ENCODE peak calls at places on chromosomes 3 and 15, in nine cellular contexts. A is CD8-positive, alpha-beta T cell; O is hepatocyte; L is body of pancreas; S is upper lobe of right lung; E is suprapubic skin; T is CD8-positive, alpha-beta memory T cell; M is OCI-LY7; N is cardiac muscle cell. B is an unnamed sample.

GRCh38 chr15:42152196-42152920 is 4.1 kb downstream of the PLA2G4F start:
- DNase-seq in M (no peak), L (no peak), N (no peak), S (peak; percentile 87), O (no peak), T (no peak), E (peak; percentile 66), A (no peak), B (no peak)

GRCh38 chr3:135106445-135106844 is 311.4 kb downstream of the EPHB1 start:
- DNase-seq in S (no peak), E (no peak), O (peak; percentile 83), L (peak; percentile 45), A (no peak), N (peak; percentile 87), M (peak; percentile 3), T (no peak), B (no peak)

GRCh38 chr3:157999246-157999645 is 107.0 kb downstream of the SHOX2 start:
- DNase-seq in A (no peak), T (no peak), M (no peak), S (no peak), L (no peak), O (no peak), N (no peak), E (no peak), B (no peak)

GRCh38 chr15:51390239-51390931 is 48.9 kb downstream of the GLDN start:
- DNase-seq in S (no peak), M (no peak), O (no peak), A (no peak), L (no peak), N (no peak), T (no peak), E (no peak), B (no peak)

GRCh38 chr15:101027273-101027901 is 108.2 kb downstream of the LRRK1 start:
- DNase-seq in E (peak; percentile 55), L (peak; percentile 6), T (no peak), M (no peak), A (no peak), O (no peak), N (no peak), S (peak; percentile 58), B (no peak)

GRCh38 chr15:99930696-99931095 is 197.5 kb upstream of the LYSMD4 start:
- DNase-seq in S (no peak), L (no peak), M (no peak), T (no peak), O (no peak), A (no peak), E (no peak), N (no peak), B (no peak)

GRCh38 chr15:39789736-39790135 is 7.1 kb upstream of the FSIP1 start:
- DNase-seq in M (no peak), E (no peak), L (no peak), A (no peak), T (no peak), O (no peak), N (no peak), S (no peak), B (no peak)

GRCh38 chr3:195549001-195549400 is 5.9 kb upstream of the PPP1R2 start:
- DNase-seq in E (no peak), A (no peak), M (no peak), T (no peak), S (no peak), N (no peak), O (no peak), L (no peak), B (no peak)

GRCh38 chr3:67896130-67896529 is 241.7 kb upstream of the SUCLG2 start:
- DNase-seq in L (no peak), A (no peak), E (no peak), T (no peak), S (no peak), O (peak; percentile 23), M (no peak), N (no peak), B (no peak)

GRCh38 chr15:40782609-40783227 is 12.9 kb downstream of the C15orf62 start:
- DNase-seq in N (peak; percentile 76), S (peak; percentile 91), M (peak; percentile 87), T (peak; percentile 73), E (no peak), O (peak; percentile 86), L (peak; percentile 84), A (peak; percentile 71), B (peak; percentile 7)

GRCh38 chr15:93288718-93289117 is 199.7 kb upstream of the RGMA start:
- DNase-seq in A (no peak), L (no peak), S (no peak), E (no peak), O (no peak), T (no peak), M (no peak), N (no peak), B (no peak)
- H3K27ac ChIP-seq in A (no peak overlapping the region), L (peak overlapping the region; percentile 66), S (no peak overlapping the region), E (no peak overlapping the region), O (no peak overlapping the region), T (no peak overlapping the region), M (no peak overlapping the region), N (no peak overlapping the region), B (peak overlapping the region; percentile 36)

DNA sequence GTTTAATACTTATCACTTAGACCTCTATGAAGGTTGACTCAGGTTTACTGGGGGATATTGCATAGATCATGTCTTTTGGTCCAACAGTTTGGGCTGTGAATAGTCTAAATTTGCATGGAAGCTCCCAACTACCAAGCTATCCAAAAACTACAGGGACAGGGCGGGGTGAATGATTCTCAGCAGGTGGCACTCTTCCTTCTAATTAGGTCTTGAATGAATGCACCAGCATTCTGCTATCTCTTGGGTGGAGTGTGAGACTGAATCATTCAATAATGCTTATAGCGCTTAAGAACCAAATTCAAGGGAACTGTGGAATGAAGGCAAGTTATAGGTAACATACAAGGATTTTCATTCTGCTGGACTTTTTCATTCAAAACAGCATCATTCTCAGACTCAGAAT is 346.3 kb downstream of the TIGIT start:
- DNase-seq in O (no peak), E (no peak), A (no peak), S (no peak), T (no peak), N (no peak), M (no peak), L (no peak), B (no peak)
- H3K27ac ChIP-seq in O (no peak overlapping the region), E (no peak overlapping the region), A (no peak overlapping the region), S (no peak overlapping the region), T (no peak overlapping the region), N (no peak overlapping the region), M (no peak overlapping the region), L (no peak overlapping the region), B (no peak overlapping the region)

DNA sequence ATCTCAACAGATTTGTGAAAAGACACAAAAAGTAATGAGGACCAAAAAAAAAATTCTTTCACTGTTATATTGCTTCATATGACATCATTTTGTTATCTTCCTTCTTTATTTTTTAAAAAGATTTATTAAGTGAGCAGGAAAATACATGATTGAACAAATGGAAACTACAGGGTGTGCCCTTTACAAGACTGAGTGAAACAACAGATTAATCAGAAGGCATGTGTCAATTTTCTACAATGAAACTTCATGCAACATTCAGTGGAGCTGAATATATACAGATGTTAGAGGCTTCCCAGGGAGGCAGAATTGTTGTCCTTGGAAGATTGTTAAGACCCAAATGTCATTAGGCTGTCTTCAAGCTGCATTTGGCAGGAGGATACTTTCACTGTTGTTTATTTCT is 28.4 kb upstream of the SLC2A2 start:
- DNase-seq in E (no peak), L (no peak), T (no peak), O (no peak), M (no peak), A (no peak), S (no peak), N (no peak), B (no peak)
- H3K27ac ChIP-seq in E (no peak overlapping the region), L (no peak overlapping the region), T (no peak overlapping the region), O (peak overlapping the region; percentile 70), M (no peak overlapping the region), A (no peak overlapping the region), S (no peak overlapping the region), N (no peak overlapping the region), B (no peak overlapping the region)

GRCh38 chr3:153257673-153258351 is 95.8 kb downstream of the RAP2B start:
- DNase-seq in O (no peak), E (no peak), N (no peak), T (no peak), L (no peak), S (no peak), A (no peak), M (no peak), B (no peak)

GRCh38 chr3:153250450-153250849 is 88.4 kb downstream of the RAP2B start:
- DNase-seq in E (no peak), N (no peak), S (no peak), M (no peak), L (no peak), O (no peak), T (no peak), A (no peak), B (no peak)

GRCh38 chr3:153247331-153248311 is 85.6 kb downstream of the RAP2B start:
- DNase-seq in A (no peak), E (no peak), O (no peak), M (no peak), L (no peak), N (no peak), T (no peak), S (no peak), B (no peak)

GRCh38 chr3:153252963-153253362 is 90.9 kb downstream of the RAP2B start:
- DNase-seq in A (no peak), L (no peak), T (no peak), E (no peak), M (no peak), S (no peak), N (no peak), O (no peak), B (no peak)
- H3K27ac ChIP-seq in A (no peak overlapping the region), L (no peak overlapping the region), T (no peak overlapping the region), E (no peak overlapping the region), M (no peak overlapping the region), S (no peak overlapping the region), N (no peak overlapping the region), O (no peak overlapping the region), B (no peak overlapping the region)

GRCh38 chr3:131704084-131704483 is 201.3 kb upstream of the MRPL3 start:
- DNase-seq in M (no peak), T (no peak), E (no peak), L (no peak), N (no peak), A (no peak), S (no peak), O (no peak), B (no peak)

GRCh38 chr3:131702156-131702555 is 199.4 kb upstream of the MRPL3 start:
- DNase-seq in O (no peak), E (no peak), M (no peak), A (no peak), T (no peak), S (no peak), L (no peak), N (no peak), B (no peak)

GRCh38 chr3:131708216-131708615 is 205.4 kb upstream of the MRPL3 start:
- DNase-seq in L (no peak), T (no peak), N (no peak), M (no peak), E (no peak), A (no peak), S (no peak), O (no peak), B (no peak)

GRCh38 chr3:131705558-131706051 is 202.8 kb upstream of the MRPL3 start:
- DNase-seq in E (no peak), M (no peak), L (no peak), N (no peak), T (no peak), O (no peak), A (no peak), S (no peak), B (no peak)

DNA sequence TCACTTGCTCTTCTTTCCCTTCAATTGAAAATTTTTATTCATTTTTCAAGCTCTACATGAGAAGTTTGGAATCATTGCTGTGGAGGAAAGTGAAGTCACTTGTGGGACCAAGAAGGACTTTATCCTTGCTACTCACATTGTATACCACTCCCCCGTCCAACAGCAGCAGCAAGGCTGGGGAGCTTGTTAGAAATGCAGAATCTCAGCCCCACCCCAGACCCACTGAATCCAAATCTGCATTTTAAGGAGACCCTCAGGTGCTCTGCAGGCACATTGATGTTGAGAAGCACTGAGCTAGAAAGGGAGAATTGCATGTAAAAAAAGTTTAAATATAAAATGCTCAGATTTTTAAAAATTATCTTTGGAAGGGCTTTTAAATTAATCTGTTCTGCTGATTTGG is 202.3 kb upstream of the MRPL3 start:
- DNase-seq in E (no peak), N (no peak), A (no peak), T (no peak), L (no peak), M (no peak), O (no peak), S (no peak), B (no peak)
- H3K27ac ChIP-seq in E (no peak overlapping the region), N (no peak overlapping the region), A (no peak overlapping the region), T (no peak overlapping the region), L (no peak overlapping the region), M (no peak overlapping the region), O (no peak overlapping the region), S (no peak overlapping the region), B (no peak overlapping the region)